ENCODE peak calls at places on chromosomes 12 and 14, in eight cellular contexts. G, A, H, J, Y, W, Z and I are unnamed samples.
A peak's percentile ranks its signal among the peaks of the same experiment; 100 is the strongest.

GRCh38 chr14:98919431-98919830 is 352.6 kb downstream of the BCL11B start:
- DNase-seq in J (no peak), G (peak; percentile 17), W (no peak), A (no peak), Y (no peak), Z (no peak), H (no peak), I (peak; percentile 36)

GRCh38 chr12:51270847-51271518 is 768 bp upstream of the SMAGP start:
- DNase-seq in H (no peak), Y (no peak), Z (no peak), G (no peak), A (peak; percentile 47), J (no peak), W (peak; percentile 88), I (no peak)

GRCh38 chr12:47776471-47777143 is 3.6 kb downstream of the SLC48A1 start:
- DNase-seq in J (no peak), Y (no peak), G (no peak), A (no peak), W (no peak), H (no peak), Z (no peak), I (no peak)

GRCh38 chr14:71371711-71372396 is 464.6 kb downstream of the PCNX1 start:
- DNase-seq in Y (no peak), G (no peak), J (no peak), A (peak; percentile 81), Z (no peak), H (no peak), W (peak; percentile 43), I (no peak)

GRCh38 chr12:73719223-73719622 is 818.4 kb upstream of the ATXN7L3B start:
- DNase-seq in H (no peak), Z (no peak), G (no peak), A (no peak), J (no peak), Y (no peak), W (no peak), I (no peak)

GRCh38 chr12:53222170-53223005 is 9.6 kb downstream of the RARG start:
- DNase-seq in A (no peak), J (no peak), Y (no peak), H (no peak), W (no peak), G (no peak), Z (no peak), I (no peak)

GRCh38 chr12:47534695-47535094 is 171.1 kb downstream of the RPAP3 start:
- DNase-seq in W (no peak), G (no peak), H (no peak), J (no peak), Y (no peak), A (no peak), Z (no peak), I (no peak)

GRCh38 chr14:90970167-90970600 is 90.3 kb downstream of the RPS6KA5 start:
- DNase-seq in J (no peak), H (no peak), W (peak; percentile 79), Z (no peak), G (no peak), A (peak; percentile 13), Y (no peak), I (no peak)

GRCh38 chr12:107131832-107132616 is 38.7 kb upstream of the CRY1 start:
- DNase-seq in A (peak; percentile 71), W (peak; percentile 64), G (peak; percentile 49), Y (no peak), H (peak; percentile 89), J (peak; percentile 41), Z (no peak), I (peak; percentile 41)

GRCh38 chr14:102013669-102014200 is 49.4 kb downstream of the DYNC1H1 start:
- DNase-seq in Z (no peak), Y (no peak), A (no peak), W (no peak), H (no peak), G (no peak), J (no peak), I (no peak)

GRCh38 chr12:111124183-111124582 is 203.8 kb upstream of the MYL2 start:
- DNase-seq in Y (no peak), Z (no peak), G (no peak), J (no peak), W (no peak), H (no peak), A (no peak), I (no peak)

GRCh38 chr14:53391631-53392030 is 238.5 kb upstream of the DDHD1 start:
- DNase-seq in J (no peak), Z (no peak), A (peak; percentile 51), W (no peak), Y (no peak), H (no peak), G (no peak), I (no peak)

GRCh38 chr12:60977966-60978365 is 1282.2 kb upstream of the USP15 start:
- DNase-seq in Y (no peak), W (no peak), A (no peak), J (peak; percentile 41), H (no peak), Z (no peak), G (no peak), I (peak; percentile 16)

GRCh38 chr12:53078425-53079225 is 565 bp downstream of the SPRYD3 start:
- DNase-seq in J (no peak), W (no peak), Z (no peak), G (peak; percentile 38), Y (peak; percentile 77), H (no peak), A (no peak), I (no peak)